ENCODE peak calls at places on chromosomes 13 and 19, in eight cellular contexts. P, F, T, Y, R, S, W and N are unnamed samples.

GRCh38 chr13:93915269-93915809 is 564.1 kb downstream of the DCT start:
- DNase-seq in S (no peak), R (no peak), F (peak; percentile 40), W (no peak), T (no peak), P (no peak), Y (no peak), N (no peak)

GRCh38 chr19:58439576-58440554 is at the start of gene ZNF132:
- DNase-seq in R (peak; percentile 97), T (peak; percentile 99), P (no peak), W (peak; percentile 91), S (no peak), F (peak; percentile 100), Y (peak; percentile 91), N (peak; percentile 97)

GRCh38 chr13:32390048-32390447 is 37.9 kb downstream of the N4BP2L1 start:
- DNase-seq in F (no peak), S (no peak), P (no peak), R (no peak), W (no peak), T (no peak), Y (no peak), N (no peak)

GRCh38 chr13:98142427-98143156 is at the start of gene FARP1:
- DNase-seq in W (no peak), Y (peak; percentile 95), T (peak; percentile 93), R (no peak), F (peak; percentile 73), S (peak; percentile 91), P (peak; percentile 27), N (no peak)

GRCh38 chr19:49631610-49632192 is 8.2 kb downstream of the RRAS start:
- DNase-seq in W (no peak), R (no peak), Y (no peak), T (no peak), S (no peak), P (no peak), F (no peak), N (no peak)

GRCh38 chr19:32404939-32405430 is 585 bp upstream of the DPY19L3 start:
- DNase-seq in Y (peak; percentile 58), T (peak; percentile 90), P (no peak), W (peak; percentile 30), S (peak; percentile 61), F (peak; percentile 50), R (peak; percentile 28), N (no peak)

GRCh38 chr13:95713651-95714050 is 36.7 kb downstream of the DNAJC3 start:
- DNase-seq in Y (no peak), W (no peak), P (no peak), T (no peak), F (no peak), S (no peak), R (no peak), N (no peak)

GRCh38 chr19:9847087-9847671 is 12.1 kb downstream of the PIN1 start:
- DNase-seq in Y (peak; percentile 73), W (peak; percentile 50), S (no peak), P (peak; percentile 56), F (peak; percentile 93), R (no peak), T (no peak), N (no peak)

GRCh38 chr13:98416408-98416807 is 160.5 kb downstream of the STK24 start:
- DNase-seq in T (peak; percentile 85), W (no peak), S (no peak), F (no peak), P (no peak), R (no peak), Y (peak; percentile 69), N (no peak)

GRCh38 chr13:49220856-49221614 is 897 bp downstream of the MLNR start:
- DNase-seq in R (no peak), W (no peak), Y (no peak), T (no peak), P (no peak), S (no peak), F (peak; percentile 15), N (no peak)

GRCh38 chr13:48801255-48801654 is 147.5 kb downstream of the CYSLTR2 start:
- DNase-seq in S (no peak), R (no peak), P (no peak), W (no peak), T (no peak), F (no peak), Y (no peak), N (no peak)

GRCh38 chr13:105907319-105908019 is 628.0 kb downstream of the EFNB2 start:
- DNase-seq in T (no peak), Y (no peak), F (no peak), P (no peak), R (no peak), S (no peak), W (no peak), N (no peak)

DNA sequence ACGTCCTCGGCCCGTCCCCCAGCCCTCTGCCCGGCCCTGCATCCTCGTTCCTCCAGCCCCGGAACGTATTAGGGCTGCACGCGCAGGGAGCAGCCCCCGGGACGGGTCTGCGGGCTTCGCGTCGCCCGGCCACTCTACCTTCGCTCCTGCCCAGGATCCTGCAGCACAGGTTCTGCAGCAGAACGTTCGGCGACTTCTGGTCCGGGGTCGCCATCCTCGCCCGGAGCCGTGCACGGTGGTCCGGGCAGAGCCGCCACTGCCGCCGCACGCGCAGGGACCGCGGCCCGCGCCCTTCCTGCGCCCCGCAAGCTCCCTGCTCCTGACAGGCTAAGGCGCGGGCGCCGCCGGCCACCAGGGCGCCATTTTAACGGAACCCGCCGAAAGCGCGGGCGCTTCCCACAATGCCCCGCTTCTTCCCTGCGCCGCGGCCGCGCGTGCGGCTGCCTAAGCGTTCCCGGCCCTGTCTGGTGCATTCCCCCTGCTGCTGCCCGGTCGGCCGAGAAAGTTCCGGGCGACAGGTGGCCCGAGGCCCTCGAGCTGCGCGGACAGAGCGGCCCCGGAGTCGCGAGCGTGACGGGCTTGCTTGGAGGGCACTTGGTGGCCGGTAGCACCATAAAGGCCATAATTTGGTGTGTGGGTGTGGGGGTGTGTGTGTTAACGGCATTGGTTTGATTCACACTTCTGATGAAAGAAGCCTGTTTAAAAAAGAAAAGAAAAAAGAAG is at the start of gene TUBGCP3:
- DNase-seq in P (peak; percentile 54), Y (peak; percentile 92), R (peak; percentile 68), S (peak; percentile 90), W (peak; percentile 76), F (peak; percentile 86), T (peak; percentile 95), N (no peak)
- TF ChIP-seq CTCF in P (no peak), Y (no peak), R (no peak), S (no peak), W (no peak), F (no peak), T (no peak), N (no peak)

GRCh38 chr13:23547000-23547590 is 23.1 kb upstream of the TNFRSF19 start:
- DNase-seq in R (no peak), Y (peak; percentile 30), F (peak; percentile 56), S (no peak), T (no peak), P (no peak), W (no peak), N (no peak)
- H3K4me3 ChIP-seq in R (peak overlapping the region; percentile 1), Y (peak overlapping the region; percentile 17), F (peak overlapping the region; percentile 54), S (no peak overlapping the region), T (peak overlapping the region; percentile 41), P (no peak overlapping the region), W (no peak overlapping the region), N (peak overlapping the region; percentile 63)

GRCh38 chr19:29666634-29667389 is 1.6 kb downstream of the PLEKHF1 start:
- DNase-seq in S (peak; percentile 81), R (no peak), F (peak; percentile 84), W (no peak), P (no peak), Y (peak; percentile 82), T (peak; percentile 95), N (no peak)

GRCh38 chr19:29667941-29668340 is 2.7 kb downstream of the PLEKHF1 start:
- DNase-seq in W (peak; percentile 71), P (no peak), S (no peak), T (peak; percentile 71), R (peak; percentile 81), F (no peak), Y (no peak), N (no peak)

GRCh38 chr19:29670255-29670654 is 5.0 kb downstream of the PLEKHF1 start:
- DNase-seq in T (no peak), Y (no peak), F (no peak), R (no peak), P (no peak), S (no peak), W (no peak), N (no peak)

GRCh38 chr19:29667390-29667783 is 2.1 kb downstream of the PLEKHF1 start:
- DNase-seq in F (no peak), S (no peak), P (no peak), R (no peak), T (no peak), W (no peak), Y (no peak), N (no peak)

GRCh38 chr19:29668746-29669609 is 3.7 kb downstream of the PLEKHF1 start:
- DNase-seq in T (peak; percentile 82), Y (no peak), F (no peak), R (no peak), S (no peak), W (no peak), P (no peak), N (no peak)
- TF ChIP-seq CTCF in T (no peak), Y (no peak), F (peak; percentile 12), R (no peak), S (peak; percentile 32), W (no peak), P (peak; percentile 52), N (peak; percentile 45)

GRCh38 chr19:8149261-8150094 is at the start of gene FBN3:
- DNase-seq in R (no peak), F (no peak), S (peak; percentile 50), Y (peak; percentile 58), T (no peak), P (no peak), W (no peak), N (no peak)

GRCh38 chr19:8147579-8147978 is 1.8 kb downstream of the FBN3 start:
- DNase-seq in T (no peak), W (no peak), R (no peak), S (no peak), F (no peak), Y (no peak), P (no peak), N (no peak)

GRCh38 chr19:8148088-8148409 is 1.3 kb downstream of the FBN3 start:
- DNase-seq in F (no peak), W (no peak), S (no peak), R (no peak), P (no peak), T (no peak), Y (no peak), N (no peak)

GRCh38 chr19:8146877-8147575 is 2.4 kb downstream of the FBN3 start:
- DNase-seq in S (no peak), W (no peak), Y (no peak), P (no peak), R (no peak), T (no peak), F (no peak), N (no peak)

DNA sequence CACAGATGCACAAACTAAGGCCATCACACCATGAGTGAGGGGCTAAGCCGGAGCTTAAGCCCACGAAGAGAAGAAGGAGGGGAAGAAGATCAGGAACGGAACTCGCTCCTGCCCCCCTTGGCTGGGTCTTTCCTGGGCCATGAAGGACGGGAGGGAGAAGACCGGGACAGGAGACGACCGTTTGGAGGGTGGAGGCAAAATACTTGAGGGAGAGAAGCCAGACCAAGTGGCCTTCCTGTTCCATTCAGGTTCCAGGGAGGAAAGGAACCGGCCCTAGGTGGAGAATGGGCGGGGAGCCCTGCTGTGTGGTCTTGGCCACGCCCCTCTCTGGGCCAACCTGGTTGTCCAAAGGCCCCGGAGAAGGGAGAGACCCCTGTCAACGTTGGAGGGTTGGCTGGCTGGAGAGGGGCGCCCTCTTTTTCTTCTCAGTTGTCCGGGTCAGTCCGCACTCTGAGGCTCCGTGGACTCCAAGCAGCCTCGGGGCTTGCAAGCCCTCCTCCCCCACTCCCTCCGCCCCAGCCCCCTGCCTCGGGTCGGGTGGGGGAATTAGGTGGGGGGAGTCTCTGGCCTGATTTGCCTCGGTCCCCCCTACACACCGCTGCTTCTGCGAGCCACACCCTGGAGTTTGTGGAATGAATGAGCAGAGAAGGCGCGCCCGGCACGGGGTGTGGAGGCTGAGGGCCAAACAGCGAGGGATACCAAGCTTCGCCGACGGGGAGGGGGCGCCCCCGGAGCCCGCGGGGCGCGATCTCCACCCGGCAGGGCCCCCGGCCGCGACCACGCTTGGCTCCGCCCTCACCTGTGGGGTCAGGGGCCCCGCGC is 771 bp downstream of the FBN3 start:
- DNase-seq in T (no peak), Y (peak; percentile 77), W (no peak), S (peak; percentile 67), P (peak; percentile 24), R (no peak), F (no peak), N (no peak)
- H3K4me3 ChIP-seq in T (no peak overlapping the region), Y (peak overlapping the region; percentile 39), W (no peak overlapping the region), S (peak overlapping the region; percentile 55), P (peak overlapping the region; percentile 70), R (peak overlapping the region; percentile 20), F (no peak overlapping the region), N (no peak overlapping the region)